ENCODE peak calls at places on chromosomes 11 and 22, in seven cellular contexts. X is omental fat pad, C is lower leg skin, Y is sigmoid colon, U is left lung, B is right atrium auricular region, S is OCI-LY7. O is an unnamed sample.

GRCh38 chr11:72787262-72788104 is 6.4 kb downstream of the STARD10 start:
- DNase-seq in X (no peak), C (no peak), Y (no peak), U (no peak), B (no peak), S (peak), O (peak)

GRCh38 chr22:40076702-40077645 is 82.2 kb downstream of the FAM83F start:
- DNase-seq in X (no peak), C (no peak), Y (no peak), U (no peak), B (no peak), S (no peak), O (no peak)

GRCh38 chr11:35030716-35031213 is 108.2 kb upstream of the CD44 start:
- DNase-seq in X (peak), C (peak), Y (peak), U (peak), B (peak), S (no peak), O (no peak)

GRCh38 chr11:126115253-126115540 is 52.5 kb upstream of the CDON start:
- DNase-seq in X (no peak), C (no peak), Y (peak), U (peak), B (no peak), S (no peak), O (no peak)

GRCh38 chr22:41873391-41873790 is 40.5 kb downstream of the SREBF2 start:
- DNase-seq in X (no peak), C (no peak), Y (no peak), U (no peak), B (no peak), S (no peak), O (no peak)

GRCh38 chr11:36492724-36493304 is 17.3 kb downstream of the TRAF6 start:
- DNase-seq in X (no peak), C (no peak), Y (no peak), U (no peak), B (no peak), S (peak), O (peak)

GRCh38 chr11:75388386-75389275 is 10.7 kb upstream of the RPS3 start:
- DNase-seq in X (peak), C (peak), Y (peak), U (no peak), B (peak), S (peak), O (peak)

GRCh38 chr11:72735495-72736027 is 16.6 kb downstream of the ARAP1 start:
- DNase-seq in X (no peak), C (no peak), Y (peak), U (peak), B (no peak), S (no peak), O (no peak)

GRCh38 chr11:79727221-79727620 is 286.4 kb upstream of the TENM4 start:
- DNase-seq in X (no peak), C (no peak), Y (no peak), U (no peak), B (no peak), S (no peak), O (no peak)

GRCh38 chr11:61145228-61146005 is 15.8 kb downstream of the VPS37C start:
- DNase-seq in X (no peak), C (no peak), Y (peak), U (no peak), B (no peak), S (no peak), O (no peak)

GRCh38 chr11:70601861-70602575 is 203.7 kb downstream of the CTTN start:
- DNase-seq in X (no peak), C (no peak), Y (no peak), U (no peak), B (no peak), S (no peak), O (no peak)

GRCh38 chr11:121452609-121453150 is at the start of gene SORL1-AS1:
- DNase-seq in X (no peak), C (no peak), Y (no peak), U (no peak), B (no peak), S (peak), O (no peak)

GRCh38 chr11:14393129-14393528 is 34.1 kb upstream of the RRAS2 start:
- DNase-seq in X (no peak), C (no peak), Y (no peak), U (no peak), B (no peak), S (no peak), O (no peak)

GRCh38 chr11:86938900-86939880 is 16.0 kb downstream of the FZD4 start:
- DNase-seq in X (no peak), C (no peak), Y (no peak), U (no peak), B (no peak), S (peak), O (peak)

GRCh38 chr11:120526241-120526640 is 14.7 kb downstream of the GRIK4 start:
- DNase-seq in X (no peak), C (no peak), Y (no peak), U (peak), B (no peak), S (no peak), O (no peak)

GRCh38 chr11:70650075-70650909 is 252.0 kb downstream of the CTTN start:
- DNase-seq in X (peak), C (peak), Y (no peak), U (peak), B (no peak), S (peak), O (peak)

GRCh38 chr11:119734788-119735187 is 5.8 kb upstream of the NECTIN1 start:
- DNase-seq in X (no peak), C (no peak), Y (no peak), U (no peak), B (no peak), S (no peak), O (no peak)

GRCh38 chr22:49968313-49968830 is 7.8 kb downstream of the PIM3 start:
- DNase-seq in X (peak), C (no peak), Y (no peak), U (peak), B (no peak), S (no peak), O (no peak)

GRCh38 chr11:26551186-26551801 is 20.8 kb downstream of the MUC15 start:
- DNase-seq in X (no peak), C (no peak), Y (no peak), U (no peak), B (no peak), S (no peak), O (no peak)

GRCh38 chr22:27962268-27963191 is 43.5 kb upstream of the PITPNB start:
- DNase-seq in X (no peak), C (no peak), Y (no peak), U (no peak), B (no peak), S (no peak), O (no peak)

GRCh38 chr11:20474951-20475517 is 87.5 kb downstream of the PRMT3 start:
- DNase-seq in X (no peak), C (no peak), Y (no peak), U (no peak), B (no peak), S (no peak), O (no peak)

GRCh38 chr11:57214087-57214395 is 23.0 kb downstream of the APLNR start:
- DNase-seq in X (no peak), C (no peak), Y (no peak), U (no peak), B (no peak), S (no peak), O (no peak)

GRCh38 chr11:119336744-119337469 is 2.6 kb downstream of the RNF26 start:
- DNase-seq in X (no peak), C (no peak), Y (no peak), U (no peak), B (no peak), S (no peak), O (no peak)

GRCh38 chr11:86790867-86791849 is 9.2 kb upstream of the PRSS23 start:
- DNase-seq in X (no peak), C (no peak), Y (no peak), U (no peak), B (no peak), S (no peak), O (no peak)

GRCh38 chr11:40405614-40406013 is 1053.8 kb downstream of the LRRC4C start:
- DNase-seq in X (no peak), C (no peak), Y (no peak), U (no peak), B (no peak), S (no peak), O (no peak)

GRCh38 chr22:36358533-36359171 is 29.1 kb downstream of the MYH9 start:
- DNase-seq in X (no peak), C (no peak), Y (peak), U (no peak), B (no peak), S (no peak), O (no peak)

GRCh38 chr22:21044931-21045584 is 688 bp upstream of the LRRC74B start:
- DNase-seq in X (no peak), C (no peak), Y (no peak), U (peak), B (no peak), S (no peak), O (no peak)

GRCh38 chr22:40123387-40123786 is 54.3 kb upstream of the TNRC6B start:
- DNase-seq in X (no peak), C (no peak), Y (no peak), U (no peak), B (no peak), S (no peak), O (no peak)

GRCh38 chr11:68667511-68668253 is 16.7 kb upstream of the GAL start:
- DNase-seq in X (no peak), C (no peak), Y (peak), U (no peak), B (no peak), S (no peak), O (no peak)

GRCh38 chr11:128942807-128943430 is at the start of gene TP53AIP1:
- DNase-seq in X (no peak), C (no peak), Y (no peak), U (no peak), B (no peak), S (no peak), O (no peak)

GRCh38 chr11:62665630-62666258 is 632 bp downstream of the CSKMT start:
- DNase-seq in X (no peak), C (no peak), Y (peak), U (peak), B (peak), S (peak), O (peak)

GRCh38 chr11:115527534-115528125 is 23.4 kb upstream of the CADM1 start:
- DNase-seq in X (no peak), C (no peak), Y (no peak), U (no peak), B (no peak), S (no peak), O (no peak)

GRCh38 chr22:25696763-25697710 is 45.0 kb upstream of the MYO18B start:
- DNase-seq in X (no peak), C (no peak), Y (no peak), U (no peak), B (no peak), S (no peak), O (no peak)

DNA sequence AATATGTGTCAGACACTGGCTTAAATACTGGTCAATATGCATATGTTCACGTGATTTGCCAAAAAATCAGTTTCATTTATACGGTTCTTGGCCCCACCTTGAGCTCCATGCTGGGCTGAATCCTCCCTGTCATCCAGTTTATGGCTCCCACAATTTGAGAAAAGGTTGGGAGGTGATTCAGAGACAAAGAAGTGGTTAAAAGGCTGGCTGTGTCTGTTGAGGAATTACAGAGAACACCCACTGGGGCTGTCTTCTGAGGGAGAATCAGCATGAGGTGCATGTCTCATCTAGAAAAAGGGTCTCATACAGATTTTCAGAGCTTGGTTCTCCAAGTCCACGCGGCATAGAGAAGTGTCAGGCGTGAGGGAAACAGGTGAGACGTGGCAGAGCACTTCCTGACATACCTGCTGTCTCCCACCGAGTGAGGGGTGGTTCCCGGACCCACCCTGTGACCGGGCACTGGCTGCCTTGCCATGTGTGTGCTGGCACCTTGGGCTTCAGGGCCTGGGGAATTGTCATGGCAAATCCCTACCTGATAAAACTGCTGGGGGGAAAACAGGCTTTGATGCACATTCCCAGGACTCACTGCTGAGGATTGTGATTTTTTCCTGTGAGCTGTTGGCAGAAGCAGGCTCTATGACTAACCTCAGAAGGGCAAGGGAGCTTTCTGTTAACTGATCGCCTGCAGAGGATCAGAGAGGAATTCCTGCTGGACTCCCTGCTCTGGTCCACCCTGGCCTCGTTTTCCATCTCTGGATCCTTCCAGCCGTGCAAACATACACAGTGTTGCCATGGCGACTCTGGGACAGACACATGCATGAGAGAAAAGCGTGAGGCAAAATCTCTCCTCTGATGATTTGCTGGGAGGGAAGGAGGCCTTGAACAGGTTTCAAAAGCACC is 223.6 kb downstream of the ADAMTS15 start:
- DNase-seq in X (no peak), C (no peak), Y (peak), U (no peak), B (peak), S (no peak), O (no peak)
- TF ChIP-seq CTCF in X (no peak), C (no peak), Y (no peak), U (no peak), B (no peak), S (no peak), O (no peak)

GRCh38 chr11:66312549-66313320 is 4.1 kb downstream of the CD248 start:
- DNase-seq in X (peak), C (peak), Y (peak), U (peak), B (peak), S (peak), O (peak)

GRCh38 chr11:66313321-66314185 is 3.3 kb downstream of the CD248 start:
- DNase-seq in X (no peak), C (no peak), Y (no peak), U (peak), B (no peak), S (no peak), O (no peak)

GRCh38 chr11:66311470-66311964 is 5.3 kb downstream of the CD248 start:
- DNase-seq in X (no peak), C (no peak), Y (no peak), U (no peak), B (no peak), S (no peak), O (no peak)

GRCh38 chr11:66310324-66310723 is 6.5 kb downstream of the CD248 start:
- DNase-seq in X (no peak), C (no peak), Y (no peak), U (no peak), B (no peak), S (no peak), O (no peak)

DNA sequence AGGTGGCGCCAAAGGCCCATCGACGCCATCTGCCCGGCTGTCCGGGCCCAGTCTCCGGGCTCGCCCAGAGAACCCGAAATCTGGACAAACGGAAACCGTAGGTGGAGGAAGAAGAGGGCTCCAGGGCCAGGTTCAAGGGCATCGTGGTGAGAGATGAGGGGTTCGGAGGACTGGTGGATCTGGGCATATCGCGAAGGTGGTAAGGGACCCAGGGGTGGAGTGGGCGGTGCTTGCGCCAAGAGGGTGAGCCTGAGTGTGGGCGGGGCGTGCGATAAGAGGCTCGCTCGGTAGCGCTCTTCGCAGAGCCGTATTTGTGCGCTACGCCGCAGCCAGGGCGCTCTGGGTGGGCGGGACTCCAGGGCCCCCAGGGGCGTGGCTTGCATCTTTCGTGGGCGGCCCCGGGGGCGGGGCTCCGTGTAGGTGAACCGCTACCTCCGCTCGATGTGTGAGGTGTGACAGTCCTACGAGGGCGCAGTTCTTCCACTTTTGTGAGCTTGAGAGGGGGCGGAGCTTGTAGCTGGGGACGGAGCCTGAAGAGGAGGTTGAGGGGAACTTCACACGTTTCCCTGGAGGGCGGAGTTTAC is 4.8 kb downstream of the CD248 start:
- DNase-seq in X (peak), C (peak), Y (peak), U (peak), B (peak), S (peak), O (peak)
- TF ChIP-seq CTCF in X (peak), C (peak), Y (peak), U (no peak), B (peak), S (peak), O (no peak)

DNA sequence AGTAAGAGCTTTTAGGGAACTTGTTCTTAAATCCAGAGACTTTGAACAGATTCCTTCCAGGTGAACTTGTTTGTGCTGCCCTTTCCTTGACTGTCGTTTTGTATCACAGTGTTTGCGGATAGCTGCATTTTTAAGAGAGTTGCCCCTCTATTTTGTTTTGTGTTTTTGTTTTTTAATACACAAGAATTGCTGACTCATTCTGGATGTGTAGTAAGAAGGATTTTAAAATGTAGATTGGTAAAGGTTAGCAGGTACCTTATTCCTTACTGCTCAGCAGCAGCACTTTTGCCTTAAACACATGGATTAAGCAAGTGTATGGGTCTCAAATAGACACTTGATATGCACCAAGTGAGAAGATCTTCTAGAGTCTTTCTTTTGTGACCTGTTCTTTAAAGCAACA is 8.9 kb upstream of the APOA5 start:
- DNase-seq in X (no peak), C (no peak), Y (no peak), U (no peak), B (no peak), S (no peak), O (no peak)
- TF ChIP-seq CTCF in X (no peak), C (no peak), Y (no peak), U (no peak), B (no peak), S (no peak), O (no peak)

GRCh38 chr11:73983764-73984543 is 1.3 kb upstream of the UCP2 start:
- DNase-seq in X (no peak), C (no peak), Y (peak), U (no peak), B (no peak), S (peak), O (no peak)

GRCh38 chr11:73991471-73992006 is 8.9 kb upstream of the UCP2 start:
- DNase-seq in X (no peak), C (no peak), Y (peak), U (no peak), B (no peak), S (peak), O (no peak)

GRCh38 chr11:73988227-73988626 is 5.6 kb upstream of the UCP2 start:
- DNase-seq in X (no peak), C (no peak), Y (peak), U (no peak), B (no peak), S (no peak), O (no peak)

GRCh38 chr11:73990727-73991126 is 8.1 kb upstream of the UCP2 start:
- DNase-seq in X (no peak), C (no peak), Y (no peak), U (no peak), B (no peak), S (no peak), O (no peak)

GRCh38 chr11:73989156-73989555 is 6.5 kb upstream of the UCP2 start:
- DNase-seq in X (no peak), C (no peak), Y (peak), U (no peak), B (no peak), S (no peak), O (no peak)
- TF ChIP-seq CTCF in X (no peak), C (no peak), Y (no peak), U (no peak), B (no peak), S (peak), O (no peak)

O was measured in GM13976.